ENCODE peak calls at places on chromosomes 1 and 21, in six cellular contexts. E, C, P, N, Y and S are unnamed samples.

GRCh38 chr1:203408485-203409229 is 57.7 kb upstream of the FMOD start:
- DNase-seq in E (no peak), C (peak; percentile 76), P (no peak), N (peak; percentile 97), Y (peak; percentile 78), S (peak; percentile 86)

GRCh38 chr21:39176312-39176711 is 6.9 kb downstream of the PSMG1 start:
- DNase-seq in E (no peak), C (no peak), P (no peak), N (no peak), Y (no peak), S (no peak)

GRCh38 chr1:15430787-15431570 is 7.3 kb upstream of the CTRC start:
- DNase-seq in E (peak; percentile 94), C (peak; percentile 87), P (no peak), N (no peak), Y (peak; percentile 92), S (peak; percentile 90)

GRCh38 chr1:196873385-196873784 is 14.5 kb upstream of the CFHR4 start:
- DNase-seq in E (no peak), C (no peak), P (no peak), N (no peak), Y (no peak), S (no peak)

GRCh38 chr1:108747898-108748297 is 1.4 kb downstream of the STXBP3 start:
- DNase-seq in E (no peak), C (no peak), P (no peak), N (no peak), Y (no peak), S (no peak)

GRCh38 chr1:245870698-245871097 is 636.4 kb downstream of the SMYD3 start:
- DNase-seq in E (no peak), C (no peak), P (no peak), N (no peak), Y (no peak), S (no peak)

GRCh38 chr1:172120381-172120780 is 279.1 kb downstream of the DNM3 start:
- DNase-seq in E (no peak), C (no peak), P (no peak), N (no peak), Y (no peak), S (no peak)

GRCh38 chr1:199308349-199308846 is 669.6 kb downstream of the PTPRC start:
- DNase-seq in E (no peak), C (no peak), P (no peak), N (no peak), Y (no peak), S (no peak)

GRCh38 chr1:180234369-180235076 is 4.5 kb downstream of the LHX4 start:
- DNase-seq in E (peak; percentile 69), C (no peak), P (no peak), N (peak; percentile 48), Y (peak; percentile 79), S (no peak)

GRCh38 chr1:223087231-223087990 is 55.6 kb downstream of the TLR5 start:
- DNase-seq in E (no peak), C (peak; percentile 43), P (no peak), N (peak; percentile 87), Y (no peak), S (peak; percentile 33)

GRCh38 chr1:30719406-30720270 is 3.7 kb downstream of the MATN1 start:
- DNase-seq in E (no peak), C (no peak), P (no peak), N (no peak), Y (peak; percentile 51), S (peak; percentile 39)

GRCh38 chr1:167200272-167200671 is 20.4 kb upstream of the POU2F1 start:
- DNase-seq in E (no peak), C (no peak), P (no peak), N (no peak), Y (no peak), S (no peak)

GRCh38 chr21:25953659-25954058 is 216.9 kb downstream of the APP start:
- DNase-seq in E (no peak), C (no peak), P (no peak), N (no peak), Y (no peak), S (no peak)